ENCODE peak calls at places on chromosomes 13 and 19, in four cellular contexts. D is HepG2, N is GM12878, P is A549. O is an unnamed sample.

GRCh38 chr13:104936304-104936703 is 1599.2 kb downstream of the EFNB2 start:
- DNase-seq in D (no peak), N (no peak), P (no peak), O (no peak)

GRCh38 chr19:42628411-42629135 is 33.8 kb upstream of the CEACAM8 start:
- DNase-seq in D (no peak), N (no peak), P (no peak), O (no peak)

GRCh38 chr19:55255618-55256423 is 3.0 kb downstream of the PPP6R1 start:
- DNase-seq in D (peak), N (peak), P (peak), O (no peak)

GRCh38 chr13:23643828-23644419 is 73.7 kb downstream of the TNFRSF19 start:
- DNase-seq in D (no peak), N (no peak), P (no peak), O (no peak)

GRCh38 chr13:75055296-75055695 is 426.7 kb downstream of the TBC1D4 start:
- DNase-seq in D (no peak), N (no peak), P (no peak), O (no peak)

GRCh38 chr13:19957320-19958118 is 1.0 kb upstream of the ZMYM2 start:
- DNase-seq in D (no peak), N (peak), P (peak), O (peak)

GRCh38 chr13:30033681-30034447 is 183.4 kb upstream of the UBL3 start:
- DNase-seq in D (no peak), N (no peak), P (peak), O (no peak)

GRCh38 chr13:36420437-36420891 is 11.8 kb upstream of the CCNA1 start:
- DNase-seq in D (peak), N (peak), P (peak), O (peak)

GRCh38 chr13:77574076-77574475 is 38.6 kb downstream of the SCEL start:
- DNase-seq in D (no peak), N (no peak), P (no peak), O (no peak)

GRCh38 chr13:35690546-35690945 is 214.1 kb upstream of the MAB21L1 start:
- DNase-seq in D (no peak), N (no peak), P (no peak), O (no peak)

GRCh38 chr13:46341112-46341711 is 45.8 kb downstream of the RUBCNL start:
- DNase-seq in D (no peak), N (peak), P (no peak), O (no peak)

GRCh38 chr13:75986818-75987217 is 350.7 kb downstream of the LMO7 start:
- DNase-seq in D (no peak), N (peak), P (no peak), O (no peak)

DNA sequence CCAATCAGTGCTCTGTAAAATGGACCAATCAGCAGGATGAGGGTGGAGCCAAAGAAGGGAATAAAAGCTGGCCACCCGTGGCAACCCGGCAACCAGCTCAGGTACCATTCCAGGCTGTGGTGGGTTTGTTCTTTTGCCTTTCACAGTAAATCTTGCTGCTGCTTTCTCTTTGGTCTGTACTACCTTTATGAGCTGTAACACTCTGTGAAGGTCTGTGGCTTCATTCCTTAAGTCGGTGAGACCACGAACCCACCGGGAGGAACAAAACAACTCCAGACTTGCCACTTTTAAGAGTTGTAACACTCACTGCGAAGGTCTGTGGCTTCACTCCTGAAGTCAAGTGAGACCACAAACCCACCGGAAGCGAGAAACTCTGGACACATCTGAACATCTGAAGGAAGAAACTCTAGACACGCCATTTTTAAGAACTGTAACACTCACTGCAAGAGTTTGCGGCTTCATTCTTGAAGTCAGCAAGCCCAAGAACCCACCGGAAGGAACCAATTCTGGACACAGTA is 16.5 kb upstream of the SPACA6 start:
- DNase-seq in D (no peak), N (no peak), P (no peak), O (no peak)
- TF ChIP-seq PBX3 in D (no peak), N (no peak), P (no peak), O (no peak)

GRCh38 chr13:113170503-113170902 is 12.1 kb downstream of the PROZ start:
- DNase-seq in D (no peak), N (no peak), P (no peak), O (no peak)

GRCh38 chr13:113171250-113172125 is 13.0 kb downstream of the PROZ start:
- DNase-seq in D (no peak), N (no peak), P (no peak), O (no peak)

GRCh38 chr13:113168211-113168610 is 9.8 kb downstream of the PROZ start:
- DNase-seq in D (no peak), N (no peak), P (no peak), O (no peak)

GRCh38 chr13:113167575-113167974 is 9.1 kb downstream of the PROZ start:
- DNase-seq in D (no peak), N (no peak), P (no peak), O (no peak)

DNA sequence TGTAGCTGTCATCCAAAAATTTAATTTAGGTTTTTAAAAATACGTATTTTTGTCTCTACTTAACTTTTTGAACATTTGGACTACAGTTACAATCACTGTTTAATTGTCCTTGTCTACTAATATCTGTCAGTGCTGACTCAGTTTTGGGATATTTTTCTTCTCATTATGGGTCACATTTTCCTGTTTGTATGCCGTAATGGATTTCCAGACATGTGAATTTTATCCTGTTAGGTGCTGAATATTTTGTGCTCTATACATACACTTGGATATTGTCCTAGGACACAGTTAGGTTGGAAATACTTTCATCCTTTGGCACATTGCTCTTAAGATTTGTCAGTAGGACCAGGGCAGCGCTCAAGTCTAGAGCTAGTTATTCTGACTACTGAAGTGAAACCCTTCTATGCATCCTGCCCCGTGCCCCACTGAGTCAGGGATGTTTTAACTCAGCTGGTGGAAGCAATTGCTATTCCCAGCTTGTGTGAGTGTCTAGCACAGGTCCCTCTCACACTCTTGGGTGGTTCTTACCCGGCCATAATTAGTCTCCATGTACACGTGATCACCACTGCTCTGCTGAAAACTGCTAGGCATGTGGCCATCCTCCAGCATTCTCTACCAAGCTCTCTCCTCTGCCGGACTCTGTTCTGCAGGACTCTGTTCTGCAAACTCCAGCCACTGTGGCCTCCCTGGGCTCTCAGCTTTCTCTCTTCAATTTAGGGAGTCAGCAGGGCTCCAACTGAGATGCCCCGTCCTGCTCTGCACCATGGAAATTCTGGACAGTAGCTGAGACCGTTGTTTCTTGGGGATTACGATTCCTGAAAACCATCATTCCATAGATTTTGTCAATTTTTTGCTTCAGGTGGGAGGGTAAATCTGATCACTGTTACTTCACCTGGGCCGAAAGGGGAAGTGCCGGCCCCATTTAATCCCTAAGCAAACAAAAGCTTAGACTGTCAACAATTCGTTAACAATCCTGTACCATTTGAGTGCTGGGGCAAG is 11.1 kb downstream of the PROZ start:
- DNase-seq in D (peak), N (no peak), P (no peak), O (no peak)
- TF ChIP-seq PBX3 in D (no peak), N (no peak), P (no peak), O (no peak)

GRCh38 chr13:44351505-44351854 is 22.1 kb upstream of the SERP2 start:
- DNase-seq in D (no peak), N (no peak), P (no peak), O (no peak)

GRCh38 chr13:44350775-44351504 is 22.7 kb upstream of the SERP2 start:
- DNase-seq in D (no peak), N (no peak), P (no peak), O (peak)

GRCh38 chr13:44354322-44354721 is 19.3 kb upstream of the SERP2 start:
- DNase-seq in D (no peak), N (no peak), P (no peak), O (no peak)

GRCh38 chr13:44352671-44353070 is 21.0 kb upstream of the SERP2 start:
- DNase-seq in D (no peak), N (no peak), P (no peak), O (no peak)

DNA sequence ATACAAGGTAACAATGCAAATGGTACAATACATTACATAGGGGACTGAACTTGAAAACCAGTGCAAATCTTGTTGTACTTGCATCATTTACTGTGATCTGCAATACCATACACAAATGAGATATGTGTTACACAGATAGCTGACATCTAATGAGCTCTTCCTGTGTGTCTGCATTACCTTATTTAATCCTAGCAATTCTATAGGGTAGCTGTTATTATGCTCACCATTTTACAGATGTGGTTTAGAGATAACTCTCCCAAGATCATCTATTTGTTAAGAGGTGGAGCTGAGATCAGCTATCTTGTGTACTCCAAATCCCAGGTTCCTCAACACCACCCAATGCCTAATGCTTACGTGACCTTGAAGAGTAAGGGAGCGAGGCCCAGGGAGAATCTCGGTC is 21.4 kb upstream of the SERP2 start:
- DNase-seq in D (no peak), N (no peak), P (no peak), O (no peak)
- TF ChIP-seq PBX3 in D (no peak), N (no peak), P (no peak), O (no peak)

DNA sequence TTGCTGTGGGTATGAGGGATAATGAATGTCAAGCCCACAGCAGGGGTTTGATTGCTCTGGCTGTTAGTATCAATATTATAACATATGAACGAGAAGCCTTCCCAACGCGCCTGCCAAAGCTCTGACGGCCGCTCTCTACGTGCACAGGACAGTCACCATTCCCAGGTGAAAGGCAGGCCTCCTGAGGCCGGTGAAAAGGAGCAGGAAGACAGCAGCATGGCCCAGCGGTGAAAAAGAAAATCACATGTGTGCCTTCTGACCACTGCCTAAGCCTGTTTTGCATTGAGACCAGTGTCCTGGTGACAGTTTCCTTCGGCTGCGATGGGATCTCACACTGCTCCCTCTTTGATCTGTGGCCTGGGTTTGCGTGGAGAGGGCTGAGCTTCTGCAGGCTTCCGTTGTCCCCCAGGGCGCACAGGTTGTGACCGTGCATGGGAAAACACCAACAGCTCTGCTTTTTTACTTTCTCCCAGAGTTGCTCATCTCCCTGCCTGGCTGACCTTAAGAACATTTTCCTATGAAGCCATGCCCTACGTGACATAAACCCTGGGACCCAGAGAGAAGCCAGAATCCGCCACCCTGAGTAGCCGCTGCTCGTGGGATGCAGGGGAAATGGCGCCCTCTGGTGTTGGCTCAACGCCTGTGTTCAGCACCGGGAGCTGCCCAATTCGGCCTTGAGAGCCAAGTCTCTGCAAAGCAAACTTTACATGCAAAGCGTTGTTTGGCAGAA is 112.0 kb upstream of the GPR12 start:
- DNase-seq in D (peak), N (no peak), P (peak), O (peak)
- TF ChIP-seq PBX3 in D (no peak), N (no peak), P (no peak), O (no peak)

DNA sequence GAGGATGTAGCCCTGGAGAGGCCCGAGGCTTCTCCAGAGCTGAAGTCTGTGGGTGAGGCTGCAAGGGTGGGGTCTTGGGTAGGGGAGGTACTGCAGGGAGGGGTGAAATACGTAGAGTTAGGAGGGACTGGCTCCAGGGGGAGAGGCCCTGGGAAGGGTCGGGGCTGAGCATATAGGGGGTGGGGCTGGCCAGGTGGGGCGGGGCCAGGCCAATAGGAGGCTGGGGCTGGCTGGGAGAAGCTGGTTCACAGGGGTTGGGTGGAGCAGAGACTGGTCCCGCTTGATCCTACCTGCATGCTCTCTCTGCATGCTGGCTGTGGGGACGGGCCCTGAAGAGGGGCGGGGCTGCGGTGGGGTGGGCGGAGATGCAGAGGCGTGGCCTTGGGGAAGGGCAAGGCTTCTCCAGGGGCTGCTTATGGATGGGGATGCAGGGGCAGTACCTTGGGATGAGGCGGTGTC is 51.9 kb downstream of the CELF5 start:
- DNase-seq in D (peak), N (no peak), P (peak), O (peak)
- TF ChIP-seq PBX3 in D (no peak), N (no peak), P (no peak), O (no peak)

DNA sequence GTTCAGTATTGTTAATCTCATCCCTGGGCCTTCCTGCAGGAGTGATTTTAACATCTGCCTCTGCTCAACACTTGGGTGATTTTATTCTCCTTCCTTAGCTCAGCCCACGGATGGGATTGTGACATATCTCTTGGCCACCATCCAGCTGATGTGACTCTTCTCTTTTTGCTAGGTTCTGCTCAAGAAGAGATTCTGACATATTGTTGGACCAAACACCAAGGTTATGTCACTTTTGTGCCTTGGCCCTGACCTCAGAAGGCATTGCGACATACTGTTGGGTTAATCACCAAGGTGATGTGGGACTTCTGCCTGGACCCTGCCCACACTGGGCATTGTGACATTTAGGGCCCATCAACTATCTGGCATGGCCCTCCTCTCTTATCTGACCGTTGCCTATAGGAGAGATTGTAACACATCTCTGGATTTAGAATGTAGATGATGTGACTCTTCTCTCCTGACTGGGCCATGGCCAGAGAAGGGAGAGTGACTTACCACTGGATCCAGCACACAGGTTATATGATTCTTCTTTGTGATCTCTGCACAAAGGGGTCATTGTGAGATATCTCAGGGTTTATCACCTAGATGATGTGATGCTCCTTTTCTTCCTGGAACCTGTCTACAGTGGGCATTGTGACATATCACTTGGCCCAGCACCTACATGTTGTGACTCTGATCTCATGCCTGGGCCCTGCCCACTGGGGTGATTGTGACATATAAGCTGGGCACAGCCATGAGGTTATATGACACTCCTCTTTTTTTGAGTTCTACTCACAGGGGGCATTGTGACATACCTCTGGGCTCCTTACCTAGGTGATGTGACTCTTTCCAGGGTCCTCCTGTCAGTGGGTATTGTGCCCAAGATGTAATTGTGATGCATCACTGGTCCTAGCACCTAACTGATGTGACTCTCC is 88.8 kb downstream of the ZNF429 start:
- DNase-seq in D (no peak), N (no peak), P (no peak), O (no peak)
- TF ChIP-seq PBX3 in D (no peak), N (no peak), P (no peak), O (no peak)

GRCh38 chr19:39265321-39265916 is 2.8 kb upstream of the IFNL2 start:
- DNase-seq in D (no peak), N (no peak), P (peak), O (no peak)
- TF ChIP-seq PBX3 in D (no peak), N (no peak), P (no peak), O (no peak)

GRCh38 chr13:98842074-98842473 is 89.6 kb upstream of the SLC15A1 start:
- DNase-seq in D (peak), N (no peak), P (no peak), O (no peak)
- TF ChIP-seq PBX3 in D (no peak), N (no peak), P (no peak), O (no peak)

GRCh38 chr13:110014719-110015118 is 228.3 kb upstream of the IRS2 start:
- DNase-seq in D (no peak), N (no peak), P (peak), O (no peak)
- TF ChIP-seq PBX3 in D (no peak), N (no peak), P (no peak), O (no peak)

GRCh38 chr13:114142640-114143490 is 10.4 kb upstream of the RASA3 start:
- DNase-seq in D (no peak), N (no peak), P (no peak), O (peak)
- TF ChIP-seq PBX3 in D (no peak), N (no peak), P (no peak), O (no peak)